ENCODE peak calls at places on chromosomes 7 and 10, in four cellular contexts. V is HepG2, Y is stomach, W is transverse colon. H is an unnamed sample. For H3K4me1, the result is how much of the 10 kb centered on the place peaks cover.

GRCh38 chr10:88168171-88169036 is 305.0 kb downstream of the PTEN start:
- DNase-seq in V (no peak), Y (no peak), W (no peak), H (no peak)

GRCh38 chr7:30778246-30779025 is 7.2 kb downstream of the MINDY4 start:
- DNase-seq in Y (no peak), W (no peak), V (no peak), H (no peak)

GRCh38 chr7:100567045-100567730 is 6.5 kb downstream of the SAP25 start:
- DNase-seq in Y (no peak), V (no peak), W (no peak), H (no peak)

GRCh38 chr7:114988755-114989154 is 66.9 kb downstream of the MDFIC start:
- DNase-seq in Y (no peak), V (no peak), W (peak), H (no peak)

GRCh38 chr7:149546331-149546730 is 48.7 kb upstream of the ZNF746 start:
- DNase-seq in Y (no peak), W (no peak), V (no peak), H (no peak)

GRCh38 chr7:104469135-104469820 is 140.9 kb downstream of the LHFPL3 start:
- DNase-seq in V (no peak), Y (no peak), W (no peak), H (no peak)

GRCh38 chr7:2544541-2545188 is 10.7 kb downstream of the BRAT1 start:
- DNase-seq in Y (no peak), W (peak), V (no peak), H (no peak)

GRCh38 chr7:145831616-145832206 is 284.9 kb upstream of the CNTNAP2 start:
- DNase-seq in Y (no peak), V (no peak), W (no peak), H (no peak)

GRCh38 chr10:29636178-29636577 is 1.4 kb upstream of the SVIL start:
- DNase-seq in Y (no peak), W (no peak), V (no peak), H (no peak)

GRCh38 chr7:66380285-66380888 is 175.3 kb downstream of the TPST1 start:
- DNase-seq in V (peak), Y (no peak), W (no peak), H (no peak)

GRCh38 chr7:135291809-135292253 is 58.2 kb downstream of the STRA8 start:
- DNase-seq in V (peak), W (no peak), Y (no peak), H (no peak)

GRCh38 chr7:74587435-74588126 is 69.9 kb upstream of the GTF2I start:
- DNase-seq in V (no peak), W (peak), Y (peak), H (peak)

GRCh38 chr10:127556911-127557310 is 7.8 kb downstream of the NPS start:
- DNase-seq in W (no peak), V (no peak), Y (no peak), H (peak)

GRCh38 chr10:90451283-90451682 is 406.6 kb downstream of the HTR7 start:
- DNase-seq in V (no peak), W (no peak), Y (no peak), H (no peak)

GRCh38 chr7:102170417-102170970 is 116.2 kb upstream of the SH2B2 start:
- DNase-seq in Y (no peak), V (no peak), W (no peak), H (peak)

GRCh38 chr10:33307835-33308234 is 26.6 kb downstream of the NRP1 start:
- DNase-seq in W (no peak), V (no peak), Y (no peak), H (no peak)

GRCh38 chr10:119399466-119399865 is 143.1 kb downstream of the RGS10 start:
- DNase-seq in V (no peak), Y (no peak), W (no peak), H (no peak)
- H3K4me1 ChIP-seq in V (under half), Y (under half), W (under half), H (under half)

GRCh38 chr10:124461642-124462347 is at the start of gene LHPP:
- DNase-seq in V (peak), Y (peak), W (peak), H (peak)
- TF ChIP-seq POLR2AphosphoS5 in V (peak), Y (peak), W (no peak), H (peak)

DNA sequence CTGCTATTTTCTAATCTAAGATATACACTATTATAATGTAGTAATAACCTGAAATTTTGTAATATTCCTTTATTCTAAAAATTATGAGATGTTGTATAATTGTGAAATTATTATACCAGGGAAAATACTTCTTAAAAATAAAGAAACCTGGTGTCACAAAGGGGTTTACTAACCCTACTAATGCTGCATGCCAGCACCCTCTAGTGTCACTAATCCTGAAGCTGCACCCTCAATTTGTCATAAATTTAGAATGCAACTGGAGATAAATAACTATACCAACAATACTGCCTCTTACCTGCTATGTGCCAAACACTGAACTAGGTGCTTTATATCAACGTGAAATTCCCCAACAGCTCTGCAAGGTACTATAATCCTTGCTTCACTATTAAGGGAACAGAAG is 30.8 kb downstream of the TM9SF3 start:
- DNase-seq in W (no peak), Y (no peak), V (peak), H (peak)
- TF ChIP-seq CTCF in W (no peak), Y (no peak), V (peak), H (peak)

GRCh38 chr7:95609277-95609971 is 13.1 kb upstream of the PDK4 start:
- DNase-seq in Y (peak), V (peak), W (peak), H (no peak)
- H3K4me1 ChIP-seq in Y (under half), V (under half), W (under half), H (under half)

GRCh38 chr10:47116445-47116844 is 183.6 kb upstream of the GDF10 start:
- DNase-seq in Y (no peak), W (no peak), V (no peak), H (peak)
- TF ChIP-seq POLR2AphosphoS5 in Y (no peak), W (no peak), V (no peak), H (no peak)

DNA sequence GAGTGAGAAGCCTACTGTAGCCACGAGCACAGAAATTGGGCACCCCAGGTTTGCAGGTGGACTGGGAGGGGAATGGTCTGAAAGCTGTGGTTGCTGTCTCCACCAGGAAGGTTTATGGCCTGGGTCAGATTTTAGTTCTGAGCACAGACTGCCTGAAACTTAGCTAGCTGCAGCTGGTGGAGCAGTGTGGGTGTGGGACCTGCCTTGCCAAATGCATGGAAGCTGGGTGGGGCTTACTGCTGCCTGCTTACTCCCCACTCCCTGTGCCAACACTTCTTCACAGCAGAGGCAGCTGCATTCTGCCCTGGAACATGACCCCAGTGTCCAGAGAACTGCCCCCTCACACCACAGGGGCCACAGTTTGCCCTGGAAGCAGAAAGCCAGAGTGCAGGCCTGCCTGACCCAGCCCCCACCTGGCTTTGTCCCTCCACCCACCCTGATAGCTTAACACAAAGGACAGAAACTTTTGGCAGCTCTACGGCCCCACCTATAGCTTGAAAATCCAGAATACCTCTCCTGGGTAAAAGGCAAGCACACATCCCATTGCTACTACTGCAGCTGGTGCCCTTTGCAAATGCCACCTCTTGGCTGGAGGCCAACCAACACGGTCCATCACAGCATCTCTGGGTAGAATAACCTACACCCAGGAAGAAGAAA is 281.6 kb downstream of the AGMO start:
- DNase-seq in W (no peak), V (no peak), Y (no peak), H (peak)
- TF ChIP-seq CTCF in W (no peak), V (no peak), Y (no peak), H (peak)

DNA sequence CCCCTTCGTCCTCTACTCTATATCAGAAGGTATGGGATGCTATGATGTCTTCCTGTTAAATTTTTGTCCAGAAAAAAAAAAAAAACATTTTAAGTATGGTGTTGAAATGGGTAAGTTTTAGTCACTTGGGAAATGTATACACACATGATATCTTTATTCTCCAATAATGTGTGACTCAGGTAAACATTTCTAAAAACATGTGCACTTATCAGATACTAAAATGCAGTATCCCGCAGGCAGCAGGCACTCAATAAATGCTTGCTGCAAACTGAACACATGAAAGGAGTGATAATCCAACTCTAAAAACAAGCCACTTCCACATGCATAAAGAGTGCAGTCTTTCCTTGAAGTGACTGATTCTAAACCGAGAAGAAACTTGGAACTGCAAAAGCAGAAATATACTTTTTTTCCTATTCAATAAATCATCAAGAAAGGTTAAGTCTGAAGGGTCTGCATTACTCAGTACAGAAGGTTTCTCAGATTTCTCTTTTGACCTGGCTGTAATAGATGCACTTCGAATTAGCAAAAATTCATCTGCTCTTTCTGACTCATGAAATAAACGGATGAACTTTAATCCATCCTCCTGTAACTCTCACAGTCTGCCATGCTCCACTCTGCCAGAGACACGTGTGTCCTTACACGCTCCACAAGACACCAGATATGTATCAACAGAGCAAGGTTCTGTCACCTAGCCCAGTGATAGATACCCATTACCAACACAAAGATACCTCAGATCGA is 84.0 kb downstream of the HIPK2 start:
- DNase-seq in V (no peak), Y (no peak), W (no peak), H (no peak)
- H3K4me1 ChIP-seq in V (under half), Y (half or more), W (under half), H (under half)

H was measured in GM23338.